ENCODE peak calls at places on chromosomes 13 and 19, in ten cellular contexts. K, O, I, N, X, A, Y, C, M and E are unnamed samples.

GRCh38 chr13:102690883-102691282 is 4.0 kb downstream of the METTL21C start:
- DNase-seq in K (no peak), O (no peak), A (no peak), I (no peak), X (no peak), Y (no peak), C (no peak), M (no peak), N (no peak), E (no peak)

GRCh38 chr13:112066624-112067004 is 335 bp upstream of the SOX1 start:
- DNase-seq in M (peak; percentile 73), C (peak; percentile 35), O (peak; percentile 71), X (peak; percentile 32), Y (peak; percentile 88), A (no peak), N (peak; percentile 4), I (peak; percentile 89), K (peak; percentile 100), E (peak; percentile 87)

GRCh38 chr13:50380905-50381304 is 365.7 kb downstream of the KCNRG start:
- DNase-seq in K (no peak), C (no peak), N (no peak), O (no peak), X (no peak), M (no peak), A (no peak), I (no peak), Y (no peak), E (no peak)

GRCh38 chr13:35699805-35700204 is 223.3 kb upstream of the MAB21L1 start:
- DNase-seq in Y (no peak), K (no peak), A (no peak), I (no peak), X (no peak), N (no peak), C (no peak), O (no peak), M (no peak), E (no peak)

GRCh38 chr19:30664358-30665058 is 292.3 kb downstream of the ZNF536 start:
- DNase-seq in O (peak; percentile 63), C (no peak), A (no peak), Y (no peak), N (no peak), K (no peak), M (no peak), X (no peak), I (no peak), E (no peak)

GRCh38 chr13:104143760-104144406 is 1077.7 kb upstream of the SLC10A2 start:
- DNase-seq in A (no peak), Y (no peak), K (peak; percentile 63), O (no peak), C (no peak), X (no peak), M (no peak), I (no peak), N (no peak), E (no peak)

GRCh38 chr19:11284535-11284934 is 11.4 kb upstream of the TSPAN16 start:
- DNase-seq in Y (no peak), I (no peak), C (no peak), X (no peak), O (no peak), A (no peak), K (no peak), N (no peak), M (no peak), E (no peak)

GRCh38 chr13:107025991-107026390 is 458.1 kb upstream of the ARGLU1 start:
- DNase-seq in N (no peak), I (no peak), K (no peak), C (no peak), Y (no peak), M (no peak), O (no peak), X (no peak), A (no peak), E (no peak)

GRCh38 chr13:114248011-114248410 is 13.3 kb downstream of the CDC16 start:
- DNase-seq in I (no peak), X (no peak), N (no peak), K (no peak), A (no peak), M (no peak), C (no peak), O (no peak), Y (no peak), E (no peak)

GRCh38 chr13:111658150-111659100 is 338.0 kb downstream of the TEX29 start:
- DNase-seq in C (no peak), N (no peak), O (peak; percentile 51), X (no peak), Y (peak; percentile 76), I (peak; percentile 47), A (no peak), M (no peak), K (peak; percentile 66), E (no peak)

GRCh38 chr13:110194456-110194855 is 112.5 kb downstream of the COL4A1 start:
- DNase-seq in C (no peak), I (no peak), X (no peak), Y (no peak), M (no peak), K (no peak), A (no peak), O (no peak), N (no peak), E (no peak)